ENCODE peak calls at places on chromosomes 4 and X, in ten cellular contexts. One of them, this sample, is unnamed. For H3K4me1, the result is how much of the 10 kb centered on the place peaks cover.

GRCh38 chrX:37302569-37302968 is 46.6 kb upstream of the PRRG1 start:
- DNase-seq in HepG2: peak
- DNase-seq in transverse colon: peak
- DNase-seq in keratinocyte: no peak
- DNase-seq in OCI-LY7: no peak
- DNase-seq in heart right ventricle: no peak
- DNase-seq in esophagus muscularis mucosa: no peak
- DNase-seq in endodermal cell: peak
- DNase-seq in cardiac muscle cell: peak
- DNase-seq in mesenchymal stem cell: peak
- DNase-seq in this sample: peak

GRCh38 chr4:20532871-20533870 is 167.1 kb upstream of the PACRGL start:
- DNase-seq in HepG2: no peak
- DNase-seq in endodermal cell: no peak
- DNase-seq in cardiac muscle cell: no peak
- DNase-seq in OCI-LY7: no peak
- DNase-seq in transverse colon: no peak
- DNase-seq in heart right ventricle: no peak
- DNase-seq in mesenchymal stem cell: no peak
- DNase-seq in esophagus muscularis mucosa: no peak
- DNase-seq in keratinocyte: no peak
- DNase-seq in this sample: no peak

GRCh38 chr4:168634276-168634802 is 137.5 kb downstream of the PALLD start:
- DNase-seq in HepG2: no peak
- DNase-seq in transverse colon: no peak
- DNase-seq in OCI-LY7: no peak
- DNase-seq in heart right ventricle: no peak
- DNase-seq in endodermal cell: no peak
- DNase-seq in esophagus muscularis mucosa: no peak
- DNase-seq in keratinocyte: no peak
- DNase-seq in mesenchymal stem cell: peak
- DNase-seq in cardiac muscle cell: no peak
- DNase-seq in this sample: no peak

GRCh38 chr4:73777612-73778011 is 37.2 kb downstream of the CXCL8 start:
- DNase-seq in mesenchymal stem cell: no peak
- DNase-seq in transverse colon: no peak
- DNase-seq in esophagus muscularis mucosa: no peak
- DNase-seq in cardiac muscle cell: no peak
- DNase-seq in HepG2: no peak
- DNase-seq in keratinocyte: no peak
- DNase-seq in endodermal cell: no peak
- DNase-seq in heart right ventricle: no peak
- DNase-seq in OCI-LY7: no peak
- DNase-seq in this sample: no peak

GRCh38 chrX:63675716-63676115 is 109.3 kb downstream of the ARHGEF9 start:
- DNase-seq in esophagus muscularis mucosa: no peak
- DNase-seq in endodermal cell: no peak
- DNase-seq in heart right ventricle: no peak
- DNase-seq in transverse colon: no peak
- DNase-seq in HepG2: no peak
- DNase-seq in keratinocyte: no peak
- DNase-seq in cardiac muscle cell: no peak
- DNase-seq in mesenchymal stem cell: no peak
- DNase-seq in OCI-LY7: no peak
- DNase-seq in this sample: no peak

GRCh38 chr4:178970433-178971140 is 1528.3 kb upstream of the AGA start:
- DNase-seq in HepG2: no peak
- DNase-seq in keratinocyte: no peak
- DNase-seq in endodermal cell: no peak
- DNase-seq in esophagus muscularis mucosa: no peak
- DNase-seq in OCI-LY7: no peak
- DNase-seq in mesenchymal stem cell: peak
- DNase-seq in transverse colon: no peak
- DNase-seq in heart right ventricle: no peak
- DNase-seq in cardiac muscle cell: no peak
- DNase-seq in this sample: no peak

GRCh38 chrX:148380614-148381561 is 119.5 kb upstream of the AFF2 start:
- DNase-seq in HepG2: no peak
- DNase-seq in OCI-LY7: peak
- DNase-seq in cardiac muscle cell: no peak
- DNase-seq in keratinocyte: no peak
- DNase-seq in transverse colon: peak
- DNase-seq in esophagus muscularis mucosa: no peak
- DNase-seq in mesenchymal stem cell: no peak
- DNase-seq in endodermal cell: no peak
- DNase-seq in heart right ventricle: no peak
- DNase-seq in this sample: peak

GRCh38 chr4:55291227-55291629 is 54.8 kb upstream of the SRD5A3 start:
- DNase-seq in transverse colon: no peak
- DNase-seq in cardiac muscle cell: no peak
- DNase-seq in endodermal cell: no peak
- DNase-seq in heart right ventricle: peak
- DNase-seq in OCI-LY7: no peak
- DNase-seq in keratinocyte: no peak
- DNase-seq in HepG2: no peak
- DNase-seq in mesenchymal stem cell: peak
- DNase-seq in esophagus muscularis mucosa: no peak
- DNase-seq in this sample: no peak

GRCh38 chrX:20459410-20460350 is 193.0 kb upstream of the RPS6KA3 start:
- DNase-seq in heart right ventricle: no peak
- DNase-seq in OCI-LY7: no peak
- DNase-seq in cardiac muscle cell: no peak
- DNase-seq in mesenchymal stem cell: no peak
- DNase-seq in endodermal cell: no peak
- DNase-seq in keratinocyte: no peak
- DNase-seq in transverse colon: no peak
- DNase-seq in esophagus muscularis mucosa: no peak
- DNase-seq in HepG2: no peak
- DNase-seq in this sample: no peak

GRCh38 chr4:48483777-48484493 is 792 bp downstream of the SLC10A4 start:
- DNase-seq in endodermal cell: peak
- DNase-seq in transverse colon: no peak
- DNase-seq in keratinocyte: no peak
- DNase-seq in HepG2: no peak
- DNase-seq in cardiac muscle cell: no peak
- DNase-seq in esophagus muscularis mucosa: no peak
- DNase-seq in OCI-LY7: no peak
- DNase-seq in heart right ventricle: no peak
- DNase-seq in mesenchymal stem cell: no peak
- DNase-seq in this sample: no peak

GRCh38 chr4:159248383-159249178 is 145.7 kb downstream of the RAPGEF2 start:
- DNase-seq in OCI-LY7: no peak
- DNase-seq in endodermal cell: no peak
- DNase-seq in heart right ventricle: no peak
- DNase-seq in HepG2: peak
- DNase-seq in keratinocyte: no peak
- DNase-seq in esophagus muscularis mucosa: no peak
- DNase-seq in transverse colon: no peak
- DNase-seq in cardiac muscle cell: peak
- DNase-seq in mesenchymal stem cell: peak
- DNase-seq in this sample: no peak

GRCh38 chrX:42497356-42497755 is 280.6 kb downstream of the PPP1R2C start:
- DNase-seq in endodermal cell: no peak
- DNase-seq in keratinocyte: no peak
- DNase-seq in mesenchymal stem cell: no peak
- DNase-seq in heart right ventricle: no peak
- DNase-seq in HepG2: no peak
- DNase-seq in transverse colon: no peak
- DNase-seq in OCI-LY7: no peak
- DNase-seq in esophagus muscularis mucosa: no peak
- DNase-seq in cardiac muscle cell: no peak
- DNase-seq in this sample: no peak

GRCh38 chr4:41006141-41006540 is 208.2 kb downstream of the APBB2 start:
- DNase-seq in esophagus muscularis mucosa: no peak
- DNase-seq in keratinocyte: no peak
- DNase-seq in HepG2: no peak
- DNase-seq in mesenchymal stem cell: peak
- DNase-seq in OCI-LY7: no peak
- DNase-seq in heart right ventricle: no peak
- DNase-seq in transverse colon: no peak
- DNase-seq in endodermal cell: no peak
- DNase-seq in cardiac muscle cell: no peak
- DNase-seq in this sample: no peak

GRCh38 chrX:136711147-136711546 is 63.2 kb downstream of the CD40LG start:
- DNase-seq in transverse colon: peak
- DNase-seq in esophagus muscularis mucosa: no peak
- DNase-seq in cardiac muscle cell: peak
- DNase-seq in OCI-LY7: peak
- DNase-seq in keratinocyte: no peak
- DNase-seq in endodermal cell: peak
- DNase-seq in mesenchymal stem cell: peak
- DNase-seq in HepG2: no peak
- DNase-seq in heart right ventricle: peak
- DNase-seq in this sample: peak

GRCh38 chrX:148020329-148020728 is 39.2 kb downstream of the FMR1NB start:
- DNase-seq in keratinocyte: no peak
- DNase-seq in transverse colon: no peak
- DNase-seq in endodermal cell: no peak
- DNase-seq in OCI-LY7: no peak
- DNase-seq in heart right ventricle: no peak
- DNase-seq in mesenchymal stem cell: no peak
- DNase-seq in esophagus muscularis mucosa: no peak
- DNase-seq in HepG2: no peak
- DNase-seq in cardiac muscle cell: no peak
- DNase-seq in this sample: no peak

GRCh38 chr4:81492596-81492995 is 20.9 kb upstream of the RASGEF1B start:
- DNase-seq in keratinocyte: no peak
- DNase-seq in transverse colon: no peak
- DNase-seq in esophagus muscularis mucosa: no peak
- DNase-seq in cardiac muscle cell: no peak
- DNase-seq in HepG2: no peak
- DNase-seq in endodermal cell: no peak
- DNase-seq in mesenchymal stem cell: no peak
- DNase-seq in OCI-LY7: no peak
- DNase-seq in heart right ventricle: no peak
- DNase-seq in this sample: no peak
- H3K27ac ChIP-seq in keratinocyte: no peak
- H3K27ac ChIP-seq in transverse colon: peak
- H3K27ac ChIP-seq in esophagus muscularis mucosa: no peak
- H3K27ac ChIP-seq in cardiac muscle cell: no peak
- H3K27ac ChIP-seq in HepG2: no peak
- H3K27ac ChIP-seq in endodermal cell: no peak
- H3K27ac ChIP-seq in mesenchymal stem cell: no peak
- H3K27ac ChIP-seq in OCI-LY7: no peak
- H3K27ac ChIP-seq in heart right ventricle: no peak
- H3K27ac ChIP-seq in this sample: no peak

DNA sequence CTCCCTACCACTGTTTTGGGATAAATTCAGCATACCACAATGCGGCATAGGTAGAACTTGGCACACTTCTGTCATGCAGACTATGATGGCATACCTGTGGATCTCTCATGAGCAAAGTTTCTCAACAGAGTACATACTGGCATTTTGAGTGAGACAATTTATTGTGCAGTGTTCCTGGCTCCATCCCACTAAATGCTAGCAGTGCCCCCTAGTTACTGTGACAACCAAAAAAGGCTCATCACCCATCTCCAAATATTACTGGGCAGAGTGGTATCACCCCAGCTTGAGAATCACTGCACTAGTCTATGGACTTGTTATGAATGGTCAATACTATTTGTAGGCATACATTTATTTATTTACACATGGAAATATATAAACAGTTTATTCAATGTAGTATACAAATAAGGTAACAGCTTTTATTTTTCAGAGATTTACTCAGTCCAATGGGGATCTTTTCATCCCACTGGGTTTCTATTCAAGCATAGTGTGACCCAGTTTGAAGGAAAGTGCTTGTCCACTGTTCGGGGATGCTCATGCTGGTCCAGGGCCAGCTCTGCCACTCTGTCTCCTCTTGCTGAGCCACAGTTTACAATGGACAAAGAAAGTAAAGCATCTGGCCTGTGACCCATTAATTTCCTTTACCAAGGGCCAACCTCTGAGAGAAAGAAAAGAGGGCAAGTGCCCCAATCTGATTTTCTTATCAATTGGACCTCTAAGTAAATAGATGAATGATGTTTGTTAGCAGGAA is 81.0 kb upstream of the IL2 start:
- DNase-seq in OCI-LY7: no peak
- DNase-seq in cardiac muscle cell: no peak
- DNase-seq in endodermal cell: no peak
- DNase-seq in mesenchymal stem cell: no peak
- DNase-seq in HepG2: no peak
- DNase-seq in keratinocyte: no peak
- DNase-seq in heart right ventricle: no peak
- DNase-seq in transverse colon: no peak
- DNase-seq in esophagus muscularis mucosa: peak
- DNase-seq in this sample: no peak
- H3K4me1 ChIP-seq in OCI-LY7: under half
- H3K4me1 ChIP-seq in cardiac muscle cell: under half
- H3K4me1 ChIP-seq in endodermal cell: under half
- H3K4me1 ChIP-seq in mesenchymal stem cell: under half
- H3K4me1 ChIP-seq in HepG2: under half
- H3K4me1 ChIP-seq in keratinocyte: under half
- H3K4me1 ChIP-seq in heart right ventricle: under half
- H3K4me1 ChIP-seq in transverse colon: under half
- H3K4me1 ChIP-seq in esophagus muscularis mucosa: under half
- H3K4me1 ChIP-seq in this sample: under half

DNA sequence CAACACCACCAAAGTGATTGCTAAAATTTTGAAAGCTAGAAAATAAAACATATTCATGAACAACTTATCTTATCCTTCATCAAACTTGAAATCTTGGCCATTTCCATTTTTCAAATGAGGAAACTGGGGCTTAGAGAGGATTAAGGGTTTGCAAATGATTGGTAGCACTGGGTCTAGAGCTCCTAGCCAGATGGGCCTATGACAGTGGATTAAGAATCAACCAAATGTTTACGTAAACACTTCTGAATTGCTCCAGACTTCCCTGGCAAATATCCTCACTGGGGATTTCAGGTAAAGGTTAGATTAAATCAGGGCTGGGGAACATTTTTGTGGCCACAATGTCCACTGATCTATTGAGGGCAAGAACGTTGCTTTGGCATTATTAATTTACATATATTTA is 241.2 kb downstream of the ANK2 start:
- DNase-seq in cardiac muscle cell: no peak
- DNase-seq in keratinocyte: no peak
- DNase-seq in heart right ventricle: no peak
- DNase-seq in OCI-LY7: no peak
- DNase-seq in mesenchymal stem cell: no peak
- DNase-seq in HepG2: no peak
- DNase-seq in esophagus muscularis mucosa: no peak
- DNase-seq in endodermal cell: no peak
- DNase-seq in transverse colon: no peak
- DNase-seq in this sample: no peak
- H3K27ac ChIP-seq in cardiac muscle cell: no peak
- H3K27ac ChIP-seq in keratinocyte: no peak
- H3K27ac ChIP-seq in heart right ventricle: no peak
- H3K27ac ChIP-seq in OCI-LY7: no peak
- H3K27ac ChIP-seq in mesenchymal stem cell: no peak
- H3K27ac ChIP-seq in HepG2: no peak
- H3K27ac ChIP-seq in esophagus muscularis mucosa: peak
- H3K27ac ChIP-seq in endodermal cell: no peak
- H3K27ac ChIP-seq in transverse colon: peak
- H3K27ac ChIP-seq in this sample: no peak

GRCh38 chr4:153638011-153638410 is 46.1 kb upstream of the TLR2 start:
- DNase-seq in cardiac muscle cell: no peak
- DNase-seq in esophagus muscularis mucosa: no peak
- DNase-seq in HepG2: no peak
- DNase-seq in heart right ventricle: no peak
- DNase-seq in mesenchymal stem cell: no peak
- DNase-seq in transverse colon: no peak
- DNase-seq in OCI-LY7: no peak
- DNase-seq in endodermal cell: no peak
- DNase-seq in keratinocyte: no peak
- DNase-seq in this sample: no peak
- H3K4me1 ChIP-seq in cardiac muscle cell: under half
- H3K4me1 ChIP-seq in esophagus muscularis mucosa: under half
- H3K4me1 ChIP-seq in HepG2: under half
- H3K4me1 ChIP-seq in heart right ventricle: under half
- H3K4me1 ChIP-seq in mesenchymal stem cell: under half
- H3K4me1 ChIP-seq in transverse colon: under half
- H3K4me1 ChIP-seq in OCI-LY7: under half
- H3K4me1 ChIP-seq in endodermal cell: under half
- H3K4me1 ChIP-seq in keratinocyte: under half
- H3K4me1 ChIP-seq in this sample: under half